ENCODE peak calls at places on chromosomes 3 and 15, in four cellular contexts. One of them, this sample, is unnamed.

GRCh38 chr15:41559489-41560177 is 621 bp downstream of the TYRO3 start:
- DNase-seq in endothelial cell: no peak
- DNase-seq in right atrium auricular region: no peak
- DNase-seq in nephron progenitor cell: no peak
- DNase-seq in this sample: peak

GRCh38 chr15:85749261-85750151 is 45.2 kb downstream of the KLHL25 start:
- DNase-seq in endothelial cell: no peak
- DNase-seq in right atrium auricular region: peak
- DNase-seq in nephron progenitor cell: no peak
- DNase-seq in this sample: no peak

GRCh38 chr3:156297582-156297981 is 177.2 kb downstream of the KCNAB1 start:
- DNase-seq in endothelial cell: no peak
- DNase-seq in right atrium auricular region: no peak
- DNase-seq in nephron progenitor cell: no peak
- DNase-seq in this sample: no peak

GRCh38 chr3:50572801-50573371 is 3.6 kb downstream of the HEMK1 start:
- DNase-seq in endothelial cell: no peak
- DNase-seq in right atrium auricular region: no peak
- DNase-seq in nephron progenitor cell: no peak
- DNase-seq in this sample: no peak

GRCh38 chr15:76274226-76274625 is 37.0 kb downstream of the ETFA start:
- DNase-seq in endothelial cell: no peak
- DNase-seq in right atrium auricular region: no peak
- DNase-seq in nephron progenitor cell: no peak
- DNase-seq in this sample: no peak

GRCh38 chr3:167684389-167684993 is 30.7 kb upstream of the WDR49 start:
- DNase-seq in endothelial cell: peak
- DNase-seq in right atrium auricular region: no peak
- DNase-seq in nephron progenitor cell: peak
- DNase-seq in this sample: peak

GRCh38 chr3:53938645-53939044 is 47.0 kb upstream of the SELENOK start:
- DNase-seq in endothelial cell: peak
- DNase-seq in right atrium auricular region: no peak
- DNase-seq in nephron progenitor cell: peak
- DNase-seq in this sample: peak

GRCh38 chr3:139204756-139205155 is 139.1 kb upstream of the MRPS22 start:
- DNase-seq in endothelial cell: no peak
- DNase-seq in right atrium auricular region: no peak
- DNase-seq in nephron progenitor cell: no peak
- DNase-seq in this sample: no peak

GRCh38 chr3:177733936-177734335 is 536.7 kb upstream of the TBL1XR1 start:
- DNase-seq in endothelial cell: no peak
- DNase-seq in right atrium auricular region: no peak
- DNase-seq in nephron progenitor cell: no peak
- DNase-seq in this sample: no peak

GRCh38 chr3:141729240-141729639 is 8.9 kb upstream of the RNF7 start:
- DNase-seq in endothelial cell: no peak
- DNase-seq in right atrium auricular region: no peak
- DNase-seq in nephron progenitor cell: no peak
- DNase-seq in this sample: no peak

GRCh38 chr3:188126931-188127330 is 27.0 kb upstream of the LPP start:
- DNase-seq in endothelial cell: no peak
- DNase-seq in right atrium auricular region: no peak
- DNase-seq in nephron progenitor cell: no peak
- DNase-seq in this sample: no peak

GRCh38 chr3:72810063-72810462 is 38.2 kb downstream of the SHQ1 start:
- DNase-seq in endothelial cell: no peak
- DNase-seq in right atrium auricular region: no peak
- DNase-seq in nephron progenitor cell: no peak
- DNase-seq in this sample: no peak

GRCh38 chr3:125353128-125353527 is 22.0 kb downstream of the ZNF148 start:
- DNase-seq in endothelial cell: no peak
- DNase-seq in right atrium auricular region: no peak
- DNase-seq in nephron progenitor cell: no peak
- DNase-seq in this sample: no peak

GRCh38 chr3:39433642-39434041 is 27.1 kb downstream of the RPSA start:
- DNase-seq in endothelial cell: no peak
- DNase-seq in right atrium auricular region: no peak
- DNase-seq in nephron progenitor cell: no peak
- DNase-seq in this sample: no peak

GRCh38 chr3:190003730-190004129 is 117.0 kb downstream of the P3H2 start:
- DNase-seq in endothelial cell: no peak
- DNase-seq in right atrium auricular region: no peak
- DNase-seq in nephron progenitor cell: no peak
- DNase-seq in this sample: no peak

DNA sequence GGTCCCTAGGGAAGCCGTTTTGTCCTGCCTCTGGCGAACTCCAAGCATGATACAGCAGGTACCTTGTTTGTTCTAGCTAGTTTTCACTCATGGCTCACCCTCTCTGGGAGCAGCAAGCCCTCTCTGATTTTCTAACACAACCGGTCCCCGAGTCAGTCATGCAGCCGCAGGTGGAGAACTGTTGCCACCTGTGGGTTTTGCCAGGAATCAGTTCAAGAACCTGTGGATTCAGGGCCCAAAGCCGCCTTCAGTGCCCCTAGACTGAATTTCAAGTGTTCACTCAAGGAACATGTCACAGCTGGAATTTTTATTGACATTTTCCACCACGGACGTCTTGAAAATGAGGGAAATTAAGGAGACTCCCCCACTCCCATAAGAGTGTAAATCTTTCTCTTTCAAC is 13.3 kb upstream of the LRRK1 start:
- DNase-seq in endothelial cell: no peak
- DNase-seq in right atrium auricular region: no peak
- DNase-seq in nephron progenitor cell: no peak
- DNase-seq in this sample: no peak
- TF ChIP-seq CTCF in endothelial cell: no peak
- TF ChIP-seq CTCF in right atrium auricular region: no peak
- TF ChIP-seq CTCF in nephron progenitor cell: no peak
- TF ChIP-seq CTCF in this sample: no peak

GRCh38 chr3:195555110-195555509 is 12.0 kb upstream of the PPP1R2 start:
- DNase-seq in endothelial cell: no peak
- DNase-seq in right atrium auricular region: no peak
- DNase-seq in nephron progenitor cell: no peak
- DNase-seq in this sample: no peak

GRCh38 chr3:195554458-195554857 is 11.3 kb upstream of the PPP1R2 start:
- DNase-seq in endothelial cell: no peak
- DNase-seq in right atrium auricular region: no peak
- DNase-seq in nephron progenitor cell: no peak
- DNase-seq in this sample: no peak

GRCh38 chr3:195558602-195559001 is 15.5 kb upstream of the PPP1R2 start:
- DNase-seq in endothelial cell: peak
- DNase-seq in right atrium auricular region: no peak
- DNase-seq in nephron progenitor cell: no peak
- DNase-seq in this sample: peak

GRCh38 chr3:195557327-195557726 is 14.2 kb upstream of the PPP1R2 start:
- DNase-seq in endothelial cell: no peak
- DNase-seq in right atrium auricular region: no peak
- DNase-seq in nephron progenitor cell: no peak
- DNase-seq in this sample: no peak

DNA sequence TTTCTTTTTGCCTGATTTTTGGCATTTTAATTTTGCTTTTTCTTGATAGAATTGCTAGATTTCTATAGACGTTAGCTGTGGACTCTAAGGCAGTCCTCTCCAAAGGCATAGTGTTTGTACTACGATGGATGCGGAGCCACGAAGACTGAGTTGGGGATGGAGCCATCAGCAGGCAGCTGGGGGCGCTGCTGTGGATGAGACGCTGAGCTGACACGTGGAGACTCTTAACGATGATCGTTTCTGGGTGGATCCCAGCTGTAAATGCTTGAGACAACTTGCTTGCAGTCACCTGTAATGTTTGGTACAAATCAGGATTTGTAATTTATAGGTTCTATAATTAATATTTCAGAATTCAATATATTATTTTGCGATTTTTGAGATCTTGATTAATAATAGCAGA is 13.3 kb upstream of the PPP1R2 start:
- DNase-seq in endothelial cell: peak
- DNase-seq in right atrium auricular region: no peak
- DNase-seq in nephron progenitor cell: no peak
- DNase-seq in this sample: no peak
- TF ChIP-seq CTCF in endothelial cell: no peak
- TF ChIP-seq CTCF in right atrium auricular region: peak
- TF ChIP-seq CTCF in nephron progenitor cell: no peak
- TF ChIP-seq CTCF in this sample: peak

GRCh38 chr3:37456791-37457190 is 282.4 kb upstream of the LRRFIP2 start:
- DNase-seq in endothelial cell: no peak
- DNase-seq in right atrium auricular region: no peak
- DNase-seq in nephron progenitor cell: no peak
- DNase-seq in this sample: no peak

GRCh38 chr3:37457392-37458065 is 283.1 kb upstream of the LRRFIP2 start:
- DNase-seq in endothelial cell: peak
- DNase-seq in right atrium auricular region: peak
- DNase-seq in nephron progenitor cell: no peak
- DNase-seq in this sample: no peak

GRCh38 chr3:37456270-37456708 is 281.9 kb upstream of the LRRFIP2 start:
- DNase-seq in endothelial cell: no peak
- DNase-seq in right atrium auricular region: peak
- DNase-seq in nephron progenitor cell: no peak
- DNase-seq in this sample: no peak

GRCh38 chr3:37458162-37458895 is 283.9 kb upstream of the LRRFIP2 start:
- DNase-seq in endothelial cell: peak
- DNase-seq in right atrium auricular region: peak
- DNase-seq in nephron progenitor cell: no peak
- DNase-seq in this sample: no peak

GRCh38 chr3:37453393-37454391 is 279.3 kb upstream of the LRRFIP2 start:
- DNase-seq in endothelial cell: peak
- DNase-seq in right atrium auricular region: peak
- DNase-seq in nephron progenitor cell: peak
- DNase-seq in this sample: no peak
- TF ChIP-seq CTCF in endothelial cell: no peak
- TF ChIP-seq CTCF in right atrium auricular region: peak
- TF ChIP-seq CTCF in nephron progenitor cell: peak
- TF ChIP-seq CTCF in this sample: no peak

GRCh38 chr3:150703756-150704344 is at the start of gene ERICH6:
- DNase-seq in endothelial cell: peak
- DNase-seq in right atrium auricular region: peak
- DNase-seq in nephron progenitor cell: peak
- DNase-seq in this sample: peak
- TF ChIP-seq CTCF in endothelial cell: no peak
- TF ChIP-seq CTCF in right atrium auricular region: peak
- TF ChIP-seq CTCF in nephron progenitor cell: no peak
- TF ChIP-seq CTCF in this sample: no peak

This sample was measured in GM13977.